ENCODE peak calls at places on chromosomes 6 and 20, in five cellular contexts. One of them, this sample, is unnamed.

GRCh38 chr20:6651016-6651415 is 116.5 kb upstream of the BMP2 start:
- DNase-seq in Daoy: peak
- DNase-seq in activated CD4-positive, alpha-beta T cell treated with anti-CD3 and anti-CD28 coated beads, Interleukin-2, amount 10 ng/mL, durations not matched to agents 7 days and 5 days: no peak
- DNase-seq in epithelial cell of esophagus: peak
- DNase-seq in H54: peak
- DNase-seq in this sample: peak

GRCh38 chr6:136365781-136366354 is 76.2 kb upstream of the BCLAF1 start:
- DNase-seq in activated CD4-positive, alpha-beta T cell treated with anti-CD3 and anti-CD28 coated beads, Interleukin-2, amount 10 ng/mL, durations not matched to agents 7 days and 5 days: peak
- DNase-seq in Daoy: no peak
- DNase-seq in H54: no peak
- DNase-seq in epithelial cell of esophagus: peak
- DNase-seq in this sample: no peak

GRCh38 chr6:45933855-45934254 is 81.8 kb downstream of the CLIC5 start:
- DNase-seq in epithelial cell of esophagus: no peak
- DNase-seq in activated CD4-positive, alpha-beta T cell treated with anti-CD3 and anti-CD28 coated beads, Interleukin-2, amount 10 ng/mL, durations not matched to agents 7 days and 5 days: no peak
- DNase-seq in Daoy: peak
- DNase-seq in H54: no peak
- DNase-seq in this sample: no peak

GRCh38 chr20:7849675-7850074 is 90.6 kb downstream of the HAO1 start:
- DNase-seq in H54: no peak
- DNase-seq in epithelial cell of esophagus: no peak
- DNase-seq in activated CD4-positive, alpha-beta T cell treated with anti-CD3 and anti-CD28 coated beads, Interleukin-2, amount 10 ng/mL, durations not matched to agents 7 days and 5 days: no peak
- DNase-seq in Daoy: no peak
- DNase-seq in this sample: no peak

GRCh38 chr6:124260337-124260736 is 456.7 kb downstream of the NKAIN2 start:
- DNase-seq in Daoy: no peak
- DNase-seq in epithelial cell of esophagus: peak
- DNase-seq in H54: no peak
- DNase-seq in activated CD4-positive, alpha-beta T cell treated with anti-CD3 and anti-CD28 coated beads, Interleukin-2, amount 10 ng/mL, durations not matched to agents 7 days and 5 days: no peak
- DNase-seq in this sample: no peak

GRCh38 chr6:140436023-140436811 is 1061.8 kb upstream of the CITED2 start:
- DNase-seq in epithelial cell of esophagus: peak
- DNase-seq in H54: no peak
- DNase-seq in activated CD4-positive, alpha-beta T cell treated with anti-CD3 and anti-CD28 coated beads, Interleukin-2, amount 10 ng/mL, durations not matched to agents 7 days and 5 days: no peak
- DNase-seq in Daoy: no peak
- DNase-seq in this sample: peak

GRCh38 chr6:7566031-7566556 is 23.9 kb upstream of the SNRNP48 start:
- DNase-seq in epithelial cell of esophagus: no peak
- DNase-seq in activated CD4-positive, alpha-beta T cell treated with anti-CD3 and anti-CD28 coated beads, Interleukin-2, amount 10 ng/mL, durations not matched to agents 7 days and 5 days: no peak
- DNase-seq in H54: no peak
- DNase-seq in Daoy: no peak
- DNase-seq in this sample: no peak

GRCh38 chr20:24118781-24119175 is 130.2 kb upstream of the GGTLC1 start:
- DNase-seq in Daoy: peak
- DNase-seq in epithelial cell of esophagus: peak
- DNase-seq in activated CD4-positive, alpha-beta T cell treated with anti-CD3 and anti-CD28 coated beads, Interleukin-2, amount 10 ng/mL, durations not matched to agents 7 days and 5 days: no peak
- DNase-seq in H54: no peak
- DNase-seq in this sample: peak

GRCh38 chr6:131949909-131950766 is 1.0 kb downstream of the CCN2 start:
- DNase-seq in epithelial cell of esophagus: peak
- DNase-seq in Daoy: peak
- DNase-seq in H54: no peak
- DNase-seq in activated CD4-positive, alpha-beta T cell treated with anti-CD3 and anti-CD28 coated beads, Interleukin-2, amount 10 ng/mL, durations not matched to agents 7 days and 5 days: peak
- DNase-seq in this sample: peak

GRCh38 chr6:121187833-121188200 is 146.5 kb downstream of the TBC1D32 start:
- DNase-seq in epithelial cell of esophagus: peak
- DNase-seq in H54: no peak
- DNase-seq in activated CD4-positive, alpha-beta T cell treated with anti-CD3 and anti-CD28 coated beads, Interleukin-2, amount 10 ng/mL, durations not matched to agents 7 days and 5 days: no peak
- DNase-seq in Daoy: no peak
- DNase-seq in this sample: no peak

GRCh38 chr6:18186033-18186432 is 30.8 kb downstream of the KDM1B start:
- DNase-seq in Daoy: no peak
- DNase-seq in activated CD4-positive, alpha-beta T cell treated with anti-CD3 and anti-CD28 coated beads, Interleukin-2, amount 10 ng/mL, durations not matched to agents 7 days and 5 days: no peak
- DNase-seq in H54: no peak
- DNase-seq in epithelial cell of esophagus: peak
- DNase-seq in this sample: no peak

GRCh38 chr20:38961530-38962043 is 557 bp upstream of the DHX35 start:
- DNase-seq in epithelial cell of esophagus: no peak
- DNase-seq in Daoy: no peak
- DNase-seq in activated CD4-positive, alpha-beta T cell treated with anti-CD3 and anti-CD28 coated beads, Interleukin-2, amount 10 ng/mL, durations not matched to agents 7 days and 5 days: peak
- DNase-seq in H54: no peak
- DNase-seq in this sample: peak

GRCh38 chr20:3473944-3474343 is 3.1 kb downstream of the ATRN start:
- DNase-seq in H54: no peak
- DNase-seq in Daoy: no peak
- DNase-seq in epithelial cell of esophagus: no peak
- DNase-seq in activated CD4-positive, alpha-beta T cell treated with anti-CD3 and anti-CD28 coated beads, Interleukin-2, amount 10 ng/mL, durations not matched to agents 7 days and 5 days: no peak
- DNase-seq in this sample: no peak

GRCh38 chr20:26208296-26209091 is 511.8 kb upstream of the ZNF337 start:
- DNase-seq in Daoy: no peak
- DNase-seq in activated CD4-positive, alpha-beta T cell treated with anti-CD3 and anti-CD28 coated beads, Interleukin-2, amount 10 ng/mL, durations not matched to agents 7 days and 5 days: peak
- DNase-seq in epithelial cell of esophagus: peak
- DNase-seq in H54: no peak
- DNase-seq in this sample: no peak

GRCh38 chr6:120938876-120939231 is 395.4 kb downstream of the TBC1D32 start:
- DNase-seq in H54: no peak
- DNase-seq in Daoy: no peak
- DNase-seq in epithelial cell of esophagus: no peak
- DNase-seq in activated CD4-positive, alpha-beta T cell treated with anti-CD3 and anti-CD28 coated beads, Interleukin-2, amount 10 ng/mL, durations not matched to agents 7 days and 5 days: no peak
- DNase-seq in this sample: no peak

GRCh38 chr20:57323034-57323433 is 6.6 kb upstream of the SPO11 start:
- DNase-seq in activated CD4-positive, alpha-beta T cell treated with anti-CD3 and anti-CD28 coated beads, Interleukin-2, amount 10 ng/mL, durations not matched to agents 7 days and 5 days: no peak
- DNase-seq in H54: no peak
- DNase-seq in epithelial cell of esophagus: peak
- DNase-seq in Daoy: peak
- DNase-seq in this sample: peak

GRCh38 chr6:142696123-142696522 is 248.9 kb downstream of the HIVEP2 start:
- DNase-seq in activated CD4-positive, alpha-beta T cell treated with anti-CD3 and anti-CD28 coated beads, Interleukin-2, amount 10 ng/mL, durations not matched to agents 7 days and 5 days: no peak
- DNase-seq in epithelial cell of esophagus: no peak
- DNase-seq in H54: no peak
- DNase-seq in Daoy: no peak
- DNase-seq in this sample: no peak

GRCh38 chr20:21048841-21049273 is 57.3 kb downstream of the LINC00237 start:
- DNase-seq in H54: peak
- DNase-seq in activated CD4-positive, alpha-beta T cell treated with anti-CD3 and anti-CD28 coated beads, Interleukin-2, amount 10 ng/mL, durations not matched to agents 7 days and 5 days: peak
- DNase-seq in epithelial cell of esophagus: peak
- DNase-seq in Daoy: peak
- DNase-seq in this sample: peak

GRCh38 chr6:9204171-9204570 is 768.8 kb upstream of the SLC35B3 start:
- DNase-seq in epithelial cell of esophagus: peak
- DNase-seq in Daoy: peak
- DNase-seq in H54: peak
- DNase-seq in activated CD4-positive, alpha-beta T cell treated with anti-CD3 and anti-CD28 coated beads, Interleukin-2, amount 10 ng/mL, durations not matched to agents 7 days and 5 days: no peak
- DNase-seq in this sample: peak

GRCh38 chr6:97437087-97437486 is 154.1 kb upstream of the MMS22L start:
- DNase-seq in H54: no peak
- DNase-seq in Daoy: no peak
- DNase-seq in activated CD4-positive, alpha-beta T cell treated with anti-CD3 and anti-CD28 coated beads, Interleukin-2, amount 10 ng/mL, durations not matched to agents 7 days and 5 days: no peak
- DNase-seq in epithelial cell of esophagus: peak
- DNase-seq in this sample: peak

GRCh38 chr6:26032387-26033131 is 54.7 kb upstream of the HFE start:
- DNase-seq in H54: no peak
- DNase-seq in Daoy: peak
- DNase-seq in epithelial cell of esophagus: peak
- DNase-seq in activated CD4-positive, alpha-beta T cell treated with anti-CD3 and anti-CD28 coated beads, Interleukin-2, amount 10 ng/mL, durations not matched to agents 7 days and 5 days: peak
- DNase-seq in this sample: peak

GRCh38 chr6:1482381-1483166 is 93.2 kb downstream of the FOXF2 start:
- DNase-seq in activated CD4-positive, alpha-beta T cell treated with anti-CD3 and anti-CD28 coated beads, Interleukin-2, amount 10 ng/mL, durations not matched to agents 7 days and 5 days: no peak
- DNase-seq in Daoy: peak
- DNase-seq in H54: no peak
- DNase-seq in epithelial cell of esophagus: peak
- DNase-seq in this sample: peak

GRCh38 chr6:92044312-92044711 is 1375.0 kb downstream of the EPHA7 start:
- DNase-seq in activated CD4-positive, alpha-beta T cell treated with anti-CD3 and anti-CD28 coated beads, Interleukin-2, amount 10 ng/mL, durations not matched to agents 7 days and 5 days: no peak
- DNase-seq in H54: no peak
- DNase-seq in Daoy: no peak
- DNase-seq in epithelial cell of esophagus: no peak
- DNase-seq in this sample: no peak

GRCh38 chr6:140160494-140160893 is 786.0 kb upstream of the CITED2 start:
- DNase-seq in epithelial cell of esophagus: no peak
- DNase-seq in activated CD4-positive, alpha-beta T cell treated with anti-CD3 and anti-CD28 coated beads, Interleukin-2, amount 10 ng/mL, durations not matched to agents 7 days and 5 days: no peak
- DNase-seq in H54: no peak
- DNase-seq in Daoy: no peak
- DNase-seq in this sample: no peak

GRCh38 chr20:62363920-62364851 is 2.9 kb downstream of the LAMA5 start:
- DNase-seq in Daoy: peak
- DNase-seq in epithelial cell of esophagus: no peak
- DNase-seq in activated CD4-positive, alpha-beta T cell treated with anti-CD3 and anti-CD28 coated beads, Interleukin-2, amount 10 ng/mL, durations not matched to agents 7 days and 5 days: no peak
- DNase-seq in H54: no peak
- DNase-seq in this sample: peak

GRCh38 chr20:13338999-13339411 is 117.9 kb downstream of the ISM1 start:
- DNase-seq in activated CD4-positive, alpha-beta T cell treated with anti-CD3 and anti-CD28 coated beads, Interleukin-2, amount 10 ng/mL, durations not matched to agents 7 days and 5 days: no peak
- DNase-seq in Daoy: no peak
- DNase-seq in epithelial cell of esophagus: no peak
- DNase-seq in H54: no peak
- DNase-seq in this sample: no peak

GRCh38 chr6:46781478-46782378 is 11.5 kb upstream of the MEP1A start:
- DNase-seq in H54: peak
- DNase-seq in activated CD4-positive, alpha-beta T cell treated with anti-CD3 and anti-CD28 coated beads, Interleukin-2, amount 10 ng/mL, durations not matched to agents 7 days and 5 days: peak
- DNase-seq in epithelial cell of esophagus: peak
- DNase-seq in Daoy: peak
- DNase-seq in this sample: peak

GRCh38 chr6:5671604-5672559 is 334.8 kb downstream of the NRN1 start:
- DNase-seq in epithelial cell of esophagus: no peak
- DNase-seq in activated CD4-positive, alpha-beta T cell treated with anti-CD3 and anti-CD28 coated beads, Interleukin-2, amount 10 ng/mL, durations not matched to agents 7 days and 5 days: no peak
- DNase-seq in Daoy: peak
- DNase-seq in H54: no peak
- DNase-seq in this sample: no peak

GRCh38 chr20:49400904-49401303 is 81.6 kb downstream of the KCNB1 start:
- DNase-seq in Daoy: peak
- DNase-seq in epithelial cell of esophagus: no peak
- DNase-seq in H54: no peak
- DNase-seq in activated CD4-positive, alpha-beta T cell treated with anti-CD3 and anti-CD28 coated beads, Interleukin-2, amount 10 ng/mL, durations not matched to agents 7 days and 5 days: no peak
- DNase-seq in this sample: no peak

GRCh38 chr20:53599039-53599362 is 5.4 kb upstream of the ZNF217 start:
- DNase-seq in H54: no peak
- DNase-seq in activated CD4-positive, alpha-beta T cell treated with anti-CD3 and anti-CD28 coated beads, Interleukin-2, amount 10 ng/mL, durations not matched to agents 7 days and 5 days: no peak
- DNase-seq in epithelial cell of esophagus: no peak
- DNase-seq in Daoy: no peak
- DNase-seq in this sample: no peak

GRCh38 chr6:70531133-70531532 is 35.6 kb upstream of the SDHAF4 start:
- DNase-seq in activated CD4-positive, alpha-beta T cell treated with anti-CD3 and anti-CD28 coated beads, Interleukin-2, amount 10 ng/mL, durations not matched to agents 7 days and 5 days: no peak
- DNase-seq in epithelial cell of esophagus: no peak
- DNase-seq in Daoy: no peak
- DNase-seq in H54: no peak
- DNase-seq in this sample: no peak

GRCh38 chr6:53847796-53848314 is 53.0 kb downstream of the LRRC1 start:
- DNase-seq in H54: no peak
- DNase-seq in Daoy: no peak
- DNase-seq in activated CD4-positive, alpha-beta T cell treated with anti-CD3 and anti-CD28 coated beads, Interleukin-2, amount 10 ng/mL, durations not matched to agents 7 days and 5 days: no peak
- DNase-seq in epithelial cell of esophagus: no peak
- DNase-seq in this sample: no peak

GRCh38 chr6:164124473-164124872 is 710.0 kb downstream of the QKI start:
- DNase-seq in H54: no peak
- DNase-seq in activated CD4-positive, alpha-beta T cell treated with anti-CD3 and anti-CD28 coated beads, Interleukin-2, amount 10 ng/mL, durations not matched to agents 7 days and 5 days: no peak
- DNase-seq in Daoy: no peak
- DNase-seq in epithelial cell of esophagus: no peak
- DNase-seq in this sample: no peak

GRCh38 chr20:50224553-50225255 is 34.1 kb downstream of the CEBPB start:
- DNase-seq in activated CD4-positive, alpha-beta T cell treated with anti-CD3 and anti-CD28 coated beads, Interleukin-2, amount 10 ng/mL, durations not matched to agents 7 days and 5 days: no peak
- DNase-seq in Daoy: no peak
- DNase-seq in H54: no peak
- DNase-seq in epithelial cell of esophagus: no peak
- DNase-seq in this sample: peak

This sample was measured in A172.